ENCODE peak calls at places on chromosomes 11 and 22, in nine cellular contexts. T is endothelial cell of umbilical vein, X is Panc1, J is transverse colon, D is SK-N-SH, O is HCT116, A is sigmoid colon, U is H1, Z is spleen. I is an unnamed sample.

GRCh38 chr11:3153291-3153861 is 11.7 kb downstream of the OSBPL5 start:
- DNase-seq in T (no peak), X (no peak), J (peak), D (no peak), O (no peak), A (peak), U (no peak), Z (peak), I (no peak)

GRCh38 chr11:27084407-27084985 is 43.9 kb downstream of the BBOX1 start:
- DNase-seq in T (no peak), X (no peak), J (no peak), D (no peak), O (no peak), A (no peak), U (peak), Z (no peak), I (peak)

GRCh38 chr11:72635309-72635915 is 38.8 kb downstream of the PDE2A start:
- DNase-seq in T (no peak), X (no peak), J (no peak), D (no peak), O (no peak), A (no peak), U (no peak), Z (no peak), I (no peak)

GRCh38 chr22:44200855-44201550 is 20.3 kb downstream of the PARVG start:
- DNase-seq in T (no peak), X (no peak), J (no peak), D (no peak), O (no peak), A (peak), U (no peak), Z (no peak), I (no peak)

GRCh38 chr11:103893366-103893765 is 143.1 kb upstream of the DDI1 start:
- DNase-seq in T (no peak), X (no peak), J (no peak), D (no peak), O (no peak), A (no peak), U (no peak), Z (no peak), I (no peak)

GRCh38 chr11:2260491-2261364 is 9.7 kb downstream of the ASCL2 start:
- DNase-seq in T (no peak), X (no peak), J (no peak), D (peak), O (no peak), A (no peak), U (no peak), Z (peak), I (no peak)

GRCh38 chr11:59380263-59381059 is 21.8 kb downstream of the OR5AN1 start:
- DNase-seq in T (no peak), X (no peak), J (no peak), D (no peak), O (no peak), A (no peak), U (no peak), Z (no peak), I (no peak)

GRCh38 chr22:20818471-20818870 is 40.1 kb downstream of the PI4KA start:
- DNase-seq in T (no peak), X (no peak), J (no peak), D (no peak), O (no peak), A (no peak), U (no peak), Z (no peak), I (no peak)

GRCh38 chr11:29125621-29126020 is 891.2 kb downstream of the KCNA4 start:
- DNase-seq in T (no peak), X (no peak), J (no peak), D (no peak), O (no peak), A (no peak), U (no peak), Z (no peak), I (no peak)

GRCh38 chr11:29124436-29124835 is 892.4 kb downstream of the KCNA4 start:
- DNase-seq in T (no peak), X (no peak), J (no peak), D (no peak), O (no peak), A (no peak), U (no peak), Z (no peak), I (no peak)

GRCh38 chr11:29119116-29119515 is 897.7 kb downstream of the KCNA4 start:
- DNase-seq in T (no peak), X (no peak), J (no peak), D (no peak), O (no peak), A (no peak), U (no peak), Z (no peak), I (no peak)

GRCh38 chr11:29119691-29120328 is 897.0 kb downstream of the KCNA4 start:
- DNase-seq in T (peak), X (peak), J (no peak), D (no peak), O (no peak), A (no peak), U (no peak), Z (no peak), I (no peak)

DNA sequence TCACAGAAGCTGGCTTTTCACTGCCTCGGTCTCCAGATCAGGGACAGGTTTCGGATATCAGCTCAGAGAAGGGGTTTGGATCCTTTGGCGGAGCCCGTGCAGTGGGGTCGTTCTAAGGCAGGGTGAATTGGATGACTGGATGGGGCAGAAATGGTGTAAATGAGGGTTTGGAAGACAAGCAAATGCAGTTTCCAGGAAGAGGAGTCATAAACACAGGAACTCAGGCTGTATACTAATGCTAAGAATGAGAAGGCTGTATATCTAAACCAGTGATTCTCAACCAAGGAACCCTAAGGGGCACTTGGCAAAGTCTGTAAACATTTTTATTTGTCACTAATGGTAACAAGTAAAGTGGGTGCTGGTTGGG is 896.5 kb downstream of the KCNA4 start:
- DNase-seq in T (no peak), X (no peak), J (no peak), D (no peak), O (no peak), A (no peak), U (no peak), Z (no peak), I (no peak)
- TF ChIP-seq POLR2AphosphoS5 in T (no peak), X (no peak), J (no peak), D (no peak), O (no peak), A (no peak), U (no peak), Z (no peak), I (no peak)

DNA sequence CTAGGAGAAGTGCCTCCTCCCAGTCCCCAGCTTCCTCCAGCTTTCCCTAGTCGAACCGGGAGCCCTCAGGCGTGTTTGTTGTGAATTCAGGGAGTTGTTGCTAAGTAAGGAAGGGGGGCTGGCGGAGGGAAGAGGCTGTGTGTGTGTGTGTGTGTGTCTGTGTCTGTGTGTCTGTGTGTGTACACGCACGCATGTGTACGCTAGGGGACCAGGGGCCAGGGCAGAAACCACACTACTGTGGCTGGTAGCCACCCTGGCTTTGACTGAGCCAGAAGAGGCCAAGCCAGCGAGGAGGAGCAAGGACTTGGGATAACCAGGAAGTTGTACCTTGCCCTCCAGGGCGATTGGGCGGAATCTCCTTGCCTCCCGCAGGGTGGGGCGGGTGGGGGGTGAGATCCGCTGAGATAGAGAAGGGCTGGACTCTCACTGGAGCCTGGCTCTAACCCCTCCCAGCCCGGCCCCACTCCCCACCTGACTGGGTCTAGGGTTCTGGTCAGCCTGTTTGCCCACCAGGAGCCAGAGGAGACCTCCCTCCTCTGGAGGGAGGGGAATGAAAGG is 7.5 kb downstream of the BCL9L start:
- DNase-seq in T (peak), X (no peak), J (peak), D (peak), O (no peak), A (peak), U (no peak), Z (peak), I (peak)
- TF ChIP-seq POLR2AphosphoS5 in T (no peak), X (peak), J (peak), D (no peak), O (peak), A (peak), U (no peak), Z (peak), I (no peak)

GRCh38 chr11:64865286-64866172 is 12.9 kb downstream of the EHD1 start:
- DNase-seq in T (no peak), X (no peak), J (no peak), D (no peak), O (no peak), A (no peak), U (no peak), Z (peak), I (no peak)
- TF ChIP-seq POLR2AphosphoS5 in T (no peak), X (peak), J (peak), D (no peak), O (no peak), A (peak), U (no peak), Z (peak), I (no peak)

DNA sequence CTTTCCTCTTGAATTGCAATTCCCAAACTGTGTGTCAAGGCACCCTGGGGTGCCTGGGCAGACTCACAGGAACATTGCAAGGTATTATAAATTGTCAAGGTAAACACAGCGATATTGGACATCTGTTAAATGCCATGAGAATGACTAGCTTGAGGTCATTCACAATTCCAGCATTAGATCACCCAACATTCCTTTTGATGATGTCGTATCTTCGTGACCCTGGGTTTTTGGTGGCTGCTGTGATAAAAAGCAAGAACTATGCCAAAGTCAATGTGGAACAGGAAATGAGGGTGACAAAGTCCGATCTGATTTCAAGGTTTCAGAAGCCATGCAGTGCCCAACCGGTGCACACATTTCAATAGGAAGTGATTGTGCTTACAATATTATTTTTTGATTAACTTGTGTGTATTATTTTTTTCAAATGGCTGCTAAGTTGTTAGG is 458.4 kb downstream of the MIAT start:
- DNase-seq in T (peak), X (no peak), J (no peak), D (no peak), O (peak), A (no peak), U (no peak), Z (no peak), I (no peak)
- TF ChIP-seq POLR2AphosphoS5 in T (peak), X (no peak), J (no peak), D (no peak), O (no peak), A (no peak), U (no peak), Z (no peak), I (no peak)

DNA sequence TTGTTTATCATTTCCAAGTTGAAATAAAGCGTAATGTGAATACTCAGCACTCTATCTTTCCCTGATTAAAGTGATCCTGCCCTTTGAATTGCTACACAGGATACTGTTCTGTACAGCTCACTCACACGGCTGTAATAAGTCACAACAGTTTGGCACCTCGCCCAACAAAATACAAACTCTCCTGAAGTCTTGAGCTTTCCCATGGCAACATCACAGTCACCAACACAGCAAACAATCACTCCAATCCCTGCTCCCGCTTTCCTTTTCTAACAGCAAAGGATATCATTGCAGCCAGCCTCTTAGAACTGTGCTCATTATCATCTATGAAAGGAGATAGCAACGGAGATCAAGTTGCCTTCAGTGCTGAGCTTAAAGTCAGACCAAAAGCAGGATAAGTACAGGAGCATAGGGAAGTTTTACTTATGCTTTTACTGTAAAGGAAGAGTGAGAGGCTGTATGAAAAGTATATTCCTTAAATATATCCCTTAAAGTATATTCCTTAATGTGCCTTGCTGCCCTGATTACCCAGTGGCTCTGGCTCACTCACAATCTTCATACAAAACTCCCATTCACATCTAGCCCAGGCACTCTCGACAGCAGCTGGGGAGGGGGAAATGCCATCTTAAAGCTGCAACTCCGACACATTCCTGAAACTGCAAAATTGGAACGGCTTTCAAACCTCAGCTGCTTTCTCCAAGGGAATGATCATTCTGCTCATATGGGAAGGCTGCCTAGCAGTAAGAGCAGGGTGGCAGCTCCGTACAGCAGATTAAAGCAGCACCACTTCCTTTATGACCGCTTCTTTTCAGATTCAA is 35.9 kb downstream of the MAML2 start:
- DNase-seq in T (peak), X (peak), J (peak), D (peak), O (peak), A (peak), U (no peak), Z (no peak), I (peak)
- TF ChIP-seq POLR2AphosphoS5 in T (peak), X (no peak), J (peak), D (peak), O (peak), A (peak), U (no peak), Z (no peak), I (no peak)

GRCh38 chr11:126352934-126353801 is 2.3 kb upstream of the ST3GAL4 start:
- DNase-seq in T (peak), X (no peak), J (no peak), D (no peak), O (no peak), A (no peak), U (no peak), Z (peak), I (peak)

GRCh38 chr11:126357055-126357962 is 1.8 kb downstream of the ST3GAL4 start:
- DNase-seq in T (no peak), X (no peak), J (no peak), D (no peak), O (no peak), A (peak), U (no peak), Z (peak), I (no peak)

GRCh38 chr11:126355926-126356897 is 726 bp downstream of the ST3GAL4 start:
- DNase-seq in T (peak), X (no peak), J (no peak), D (peak), O (no peak), A (peak), U (no peak), Z (peak), I (peak)

GRCh38 chr11:126354631-126355323 is 709 bp upstream of the ST3GAL4 start:
- DNase-seq in T (peak), X (no peak), J (no peak), D (no peak), O (no peak), A (peak), U (no peak), Z (peak), I (no peak)

GRCh38 chr11:126355324-126355925 is at the start of gene ST3GAL4:
- DNase-seq in T (peak), X (no peak), J (peak), D (peak), O (no peak), A (peak), U (peak), Z (peak), I (peak)
- TF ChIP-seq POLR2AphosphoS5 in T (peak), X (peak), J (no peak), D (peak), O (peak), A (peak), U (peak), Z (peak), I (peak)

DNA sequence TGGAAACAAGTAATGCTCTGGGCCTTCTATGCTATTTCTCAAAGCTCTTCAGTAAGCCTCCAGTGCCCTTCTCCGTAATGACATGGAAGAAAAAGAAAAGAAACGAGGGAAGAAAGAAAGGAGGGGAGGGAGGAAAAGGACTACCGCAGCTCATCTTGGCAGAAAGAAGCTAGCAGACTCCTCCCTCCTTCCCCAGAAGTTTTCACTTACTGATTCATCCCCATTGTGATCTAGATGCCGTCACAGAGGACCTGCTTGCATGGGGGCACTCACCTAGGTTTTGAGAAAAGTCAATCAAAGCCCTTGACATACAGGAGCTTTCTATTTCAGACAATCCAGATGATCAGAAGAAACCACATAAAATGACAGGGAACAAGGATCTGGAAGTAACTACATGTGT is 37.7 kb upstream of the RCN1 start:
- DNase-seq in T (no peak), X (no peak), J (no peak), D (no peak), O (no peak), A (no peak), U (no peak), Z (no peak), I (no peak)
- TF ChIP-seq POLR2AphosphoS5 in T (no peak), X (no peak), J (no peak), D (no peak), O (no peak), A (no peak), U (no peak), Z (no peak), I (no peak)

I was measured in GM23338.